ENCODE peak calls at places on chromosomes 7 and 10, in four cellular contexts. One of them, this sample, is unnamed.

GRCh38 chr10:49039409-49039808 is 75.9 kb downstream of the VSTM4 start:
- DNase-seq in fibroblast of lung: no peak
- DNase-seq in lower lobe of right lung: no peak
- DNase-seq in GM20000: no peak
- DNase-seq in this sample: no peak

GRCh38 chr7:16660702-16661464 is 14.9 kb downstream of the BZW2 start:
- DNase-seq in lower lobe of right lung: no peak
- DNase-seq in GM20000: no peak
- DNase-seq in fibroblast of lung: peak
- DNase-seq in this sample: no peak

GRCh38 chr10:121702351-121703320 is 104.4 kb upstream of the FGFR2 start:
- DNase-seq in fibroblast of lung: peak
- DNase-seq in lower lobe of right lung: no peak
- DNase-seq in GM20000: no peak
- DNase-seq in this sample: no peak

GRCh38 chr10:74500806-74501205 is 325.6 kb upstream of the KAT6B start:
- DNase-seq in GM20000: no peak
- DNase-seq in lower lobe of right lung: no peak
- DNase-seq in fibroblast of lung: peak
- DNase-seq in this sample: no peak

GRCh38 chr7:113774182-113774807 is 144.5 kb downstream of the PPP1R3A start:
- DNase-seq in GM20000: peak
- DNase-seq in fibroblast of lung: peak
- DNase-seq in lower lobe of right lung: no peak
- DNase-seq in this sample: peak

GRCh38 chr7:123769371-123769770 is 20.6 kb upstream of the WASL start:
- DNase-seq in fibroblast of lung: peak
- DNase-seq in lower lobe of right lung: no peak
- DNase-seq in GM20000: no peak
- DNase-seq in this sample: no peak

GRCh38 chr7:140485463-140486265 is 6.4 kb upstream of the MKRN1 start:
- DNase-seq in fibroblast of lung: no peak
- DNase-seq in lower lobe of right lung: no peak
- DNase-seq in GM20000: no peak
- DNase-seq in this sample: no peak

GRCh38 chr7:1510780-1511154 is 6.6 kb upstream of the INTS1 start:
- DNase-seq in fibroblast of lung: no peak
- DNase-seq in GM20000: no peak
- DNase-seq in lower lobe of right lung: no peak
- DNase-seq in this sample: no peak

GRCh38 chr10:13842119-13842518 is 255.4 kb downstream of the PRPF18 start:
- DNase-seq in fibroblast of lung: no peak
- DNase-seq in GM20000: no peak
- DNase-seq in lower lobe of right lung: no peak
- DNase-seq in this sample: no peak

GRCh38 chr7:33958126-33958525 is 52.8 kb downstream of the BMPER start:
- DNase-seq in fibroblast of lung: no peak
- DNase-seq in lower lobe of right lung: no peak
- DNase-seq in GM20000: no peak
- DNase-seq in this sample: no peak

GRCh38 chr10:122407375-122408125 is 33.0 kb downstream of the PLEKHA1 start:
- DNase-seq in lower lobe of right lung: no peak
- DNase-seq in fibroblast of lung: peak
- DNase-seq in GM20000: no peak
- DNase-seq in this sample: no peak

GRCh38 chr7:106824458-106824857 is 40.6 kb upstream of the PIK3CG start:
- DNase-seq in lower lobe of right lung: no peak
- DNase-seq in GM20000: no peak
- DNase-seq in fibroblast of lung: peak
- DNase-seq in this sample: no peak

GRCh38 chr7:23220690-23221305 is 25.8 kb upstream of the GPNMB start:
- DNase-seq in GM20000: no peak
- DNase-seq in fibroblast of lung: no peak
- DNase-seq in lower lobe of right lung: no peak
- DNase-seq in this sample: no peak

GRCh38 chr7:105806592-105807266 is 69.7 kb downstream of the ATXN7L1 start:
- DNase-seq in GM20000: peak
- DNase-seq in fibroblast of lung: peak
- DNase-seq in lower lobe of right lung: no peak
- DNase-seq in this sample: peak

GRCh38 chr10:47287805-47288204 is 12.2 kb upstream of the GDF10 start:
- DNase-seq in lower lobe of right lung: no peak
- DNase-seq in fibroblast of lung: no peak
- DNase-seq in GM20000: no peak
- DNase-seq in this sample: no peak

GRCh38 chr10:28217848-28218247 is 85.0 kb downstream of the MPP7 start:
- DNase-seq in lower lobe of right lung: no peak
- DNase-seq in GM20000: no peak
- DNase-seq in fibroblast of lung: peak
- DNase-seq in this sample: no peak

GRCh38 chr10:3235996-3236510 is 63.5 kb upstream of the PITRM1 start:
- DNase-seq in GM20000: no peak
- DNase-seq in lower lobe of right lung: no peak
- DNase-seq in fibroblast of lung: no peak
- DNase-seq in this sample: no peak

GRCh38 chr10:76433161-76434005 is 1002.0 kb downstream of the LRMDA start:
- DNase-seq in fibroblast of lung: no peak
- DNase-seq in lower lobe of right lung: peak
- DNase-seq in GM20000: no peak
- DNase-seq in this sample: no peak

GRCh38 chr7:2629740-2630681 is 1.8 kb upstream of the TTYH3 start:
- DNase-seq in fibroblast of lung: no peak
- DNase-seq in GM20000: no peak
- DNase-seq in lower lobe of right lung: no peak
- DNase-seq in this sample: no peak

GRCh38 chr7:116509982-116510579 is 10.5 kb downstream of the CAV2 start:
- DNase-seq in fibroblast of lung: no peak
- DNase-seq in lower lobe of right lung: no peak
- DNase-seq in GM20000: no peak
- DNase-seq in this sample: no peak

GRCh38 chr7:8773518-8773917 is 340.1 kb downstream of the NXPH1 start:
- DNase-seq in GM20000: no peak
- DNase-seq in fibroblast of lung: no peak
- DNase-seq in lower lobe of right lung: no peak
- DNase-seq in this sample: no peak

GRCh38 chr7:1368682-1369571 is 90.3 kb downstream of the MICALL2 start:
- DNase-seq in fibroblast of lung: no peak
- DNase-seq in GM20000: peak
- DNase-seq in lower lobe of right lung: no peak
- DNase-seq in this sample: peak

GRCh38 chr10:75111367-75111905 is at the start of gene SAMD8:
- DNase-seq in lower lobe of right lung: peak
- DNase-seq in fibroblast of lung: peak
- DNase-seq in GM20000: peak
- DNase-seq in this sample: peak

GRCh38 chr10:56633876-56634452 is 272.9 kb upstream of the ZWINT start:
- DNase-seq in GM20000: peak
- DNase-seq in fibroblast of lung: no peak
- DNase-seq in lower lobe of right lung: no peak
- DNase-seq in this sample: peak

GRCh38 chr10:21297525-21298383 is 227.7 kb downstream of the SKIDA1 start:
- DNase-seq in lower lobe of right lung: no peak
- DNase-seq in fibroblast of lung: no peak
- DNase-seq in GM20000: no peak
- DNase-seq in this sample: no peak

GRCh38 chr10:21990449-21990848 is 13.1 kb downstream of the DNAJC1 start:
- DNase-seq in lower lobe of right lung: no peak
- DNase-seq in GM20000: no peak
- DNase-seq in fibroblast of lung: no peak
- DNase-seq in this sample: no peak

GRCh38 chr7:105643384-105643783 is 62.1 kb upstream of the EFCAB10 start:
- DNase-seq in GM20000: no peak
- DNase-seq in lower lobe of right lung: no peak
- DNase-seq in fibroblast of lung: peak
- DNase-seq in this sample: no peak

GRCh38 chr7:158473238-158473637 is 114.4 kb downstream of the PTPRN2 start:
- DNase-seq in lower lobe of right lung: no peak
- DNase-seq in GM20000: no peak
- DNase-seq in fibroblast of lung: no peak
- DNase-seq in this sample: no peak

GRCh38 chr7:29881724-29882123 is 75.4 kb downstream of the WIPF3 start:
- DNase-seq in lower lobe of right lung: no peak
- DNase-seq in fibroblast of lung: no peak
- DNase-seq in GM20000: no peak
- DNase-seq in this sample: no peak

This sample was measured in GM12865.